ENCODE peak calls at places on chromosomes 4 and X, in five cellular contexts. One of them, this sample, is unnamed.

GRCh38 chrX:102720237-102721168 is at the start of gene GPRASP3:
- DNase-seq in A549: peak; percentile 78
- DNase-seq in T-cell: peak; percentile 65
- DNase-seq in KBM-7: no peak
- DNase-seq in T47D: peak; percentile 72
- DNase-seq in this sample: peak; percentile 37

GRCh38 chr4:130185123-130185522 is 1089.2 kb downstream of the C4orf33 start:
- DNase-seq in A549: no peak
- DNase-seq in T47D: no peak
- DNase-seq in T-cell: no peak
- DNase-seq in KBM-7: no peak
- DNase-seq in this sample: no peak

GRCh38 chrX:14697453-14697852 is 168.1 kb downstream of the GLRA2 start:
- DNase-seq in A549: peak; percentile 18
- DNase-seq in T47D: peak; percentile 40
- DNase-seq in T-cell: no peak
- DNase-seq in KBM-7: peak; percentile 35
- DNase-seq in this sample: no peak

GRCh38 chr4:74522251-74522991 is 77.5 kb downstream of the AREG start:
- DNase-seq in KBM-7: no peak
- DNase-seq in T-cell: no peak
- DNase-seq in A549: no peak
- DNase-seq in T47D: no peak
- DNase-seq in this sample: no peak

GRCh38 chr4:159069922-159070321 is 33.0 kb upstream of the RAPGEF2 start:
- DNase-seq in T-cell: no peak
- DNase-seq in T47D: no peak
- DNase-seq in KBM-7: no peak
- DNase-seq in A549: no peak
- DNase-seq in this sample: no peak

GRCh38 chr4:95219109-95219508 is 329.7 kb downstream of the UNC5C start:
- DNase-seq in KBM-7: no peak
- DNase-seq in T47D: no peak
- DNase-seq in A549: no peak
- DNase-seq in T-cell: no peak
- DNase-seq in this sample: no peak

GRCh38 chrX:152313529-152314302 is 137.4 kb downstream of the GABRA3 start:
- DNase-seq in KBM-7: no peak
- DNase-seq in T-cell: no peak
- DNase-seq in T47D: no peak
- DNase-seq in A549: no peak
- DNase-seq in this sample: no peak

GRCh38 chrX:87409113-87409841 is 108.3 kb upstream of the KLHL4 start:
- DNase-seq in KBM-7: peak; percentile 39
- DNase-seq in A549: peak; percentile 36
- DNase-seq in T-cell: no peak
- DNase-seq in T47D: peak; percentile 48
- DNase-seq in this sample: no peak

GRCh38 chr4:141543176-141543575 is 93.2 kb upstream of the IL15 start:
- DNase-seq in A549: no peak
- DNase-seq in T47D: no peak
- DNase-seq in KBM-7: no peak
- DNase-seq in T-cell: no peak
- DNase-seq in this sample: no peak

GRCh38 chrX:18368402-18368801 is 13.9 kb upstream of the SCML2 start:
- DNase-seq in T-cell: no peak
- DNase-seq in KBM-7: no peak
- DNase-seq in T47D: no peak
- DNase-seq in A549: no peak
- DNase-seq in this sample: no peak

GRCh38 chr4:183422962-183423653 is 21.3 kb upstream of the CDKN2AIP start:
- DNase-seq in T47D: no peak
- DNase-seq in A549: no peak
- DNase-seq in KBM-7: no peak
- DNase-seq in T-cell: no peak
- DNase-seq in this sample: no peak

GRCh38 chr4:150090836-150091235 is 12.6 kb downstream of the DCLK2 start:
- DNase-seq in A549: no peak
- DNase-seq in T47D: no peak
- DNase-seq in T-cell: no peak
- DNase-seq in KBM-7: no peak
- DNase-seq in this sample: no peak

GRCh38 chr4:69881173-69881773 is 21.3 kb upstream of the SULT1E1 start:
- DNase-seq in A549: peak; percentile 7
- DNase-seq in T-cell: peak; percentile 15
- DNase-seq in KBM-7: peak; percentile 60
- DNase-seq in T47D: peak; percentile 58
- DNase-seq in this sample: no peak

GRCh38 chr4:164571593-164572385 is 182.1 kb upstream of the SMIM31 start:
- DNase-seq in T-cell: no peak
- DNase-seq in A549: no peak
- DNase-seq in KBM-7: no peak
- DNase-seq in T47D: no peak
- DNase-seq in this sample: no peak

GRCh38 chrX:107537815-107538214 is 88.4 kb downstream of the FRMPD3 start:
- DNase-seq in T47D: peak; percentile 72
- DNase-seq in T-cell: peak; percentile 3
- DNase-seq in KBM-7: peak; percentile 66
- DNase-seq in A549: peak; percentile 21
- DNase-seq in this sample: no peak

GRCh38 chrX:37871626-37872302 is 24.4 kb upstream of the DYNLT3 start:
- DNase-seq in A549: peak; percentile 69
- DNase-seq in T47D: no peak
- DNase-seq in KBM-7: no peak
- DNase-seq in T-cell: no peak
- DNase-seq in this sample: no peak

GRCh38 chr4:181176306-181176705 is 1066.9 kb upstream of the TENM3 start:
- DNase-seq in A549: no peak
- DNase-seq in KBM-7: no peak
- DNase-seq in T-cell: no peak
- DNase-seq in T47D: no peak
- DNase-seq in this sample: no peak

GRCh38 chrX:77412631-77413030 is 34.6 kb upstream of the FGF16 start:
- DNase-seq in A549: no peak
- DNase-seq in KBM-7: no peak
- DNase-seq in T-cell: no peak
- DNase-seq in T47D: no peak
- DNase-seq in this sample: no peak

GRCh38 chrX:30615229-30615628 is 37.7 kb upstream of the TASL start:
- DNase-seq in A549: no peak
- DNase-seq in T47D: no peak
- DNase-seq in KBM-7: no peak
- DNase-seq in T-cell: no peak
- DNase-seq in this sample: no peak

GRCh38 chr4:38333219-38333618 is 330.8 kb upstream of the KLF3 start:
- DNase-seq in A549: no peak
- DNase-seq in T47D: no peak
- DNase-seq in KBM-7: no peak
- DNase-seq in T-cell: no peak
- DNase-seq in this sample: no peak

GRCh38 chr4:37685726-37686372 is 327 bp downstream of the RELL1 start:
- DNase-seq in KBM-7: no peak
- DNase-seq in A549: peak; percentile 21
- DNase-seq in T-cell: peak; percentile 57
- DNase-seq in T47D: peak; percentile 25
- DNase-seq in this sample: no peak

GRCh38 chr4:172750910-172751309 is 417.7 kb upstream of the GALNT7 start:
- DNase-seq in T-cell: no peak
- DNase-seq in KBM-7: no peak
- DNase-seq in A549: no peak
- DNase-seq in T47D: no peak
- DNase-seq in this sample: no peak

GRCh38 chr4:159097785-159098184 is 5.1 kb upstream of the RAPGEF2 start:
- DNase-seq in KBM-7: no peak
- DNase-seq in A549: no peak
- DNase-seq in T47D: peak; percentile 2
- DNase-seq in T-cell: no peak
- DNase-seq in this sample: no peak

GRCh38 chr4:159765402-159765801 is 662.5 kb downstream of the RAPGEF2 start:
- DNase-seq in T-cell: no peak
- DNase-seq in T47D: no peak
- DNase-seq in A549: no peak
- DNase-seq in KBM-7: no peak
- DNase-seq in this sample: no peak

GRCh38 chr4:52957791-52958190 is 95.7 kb downstream of the RASL11B start:
- DNase-seq in T-cell: no peak
- DNase-seq in KBM-7: no peak
- DNase-seq in T47D: no peak
- DNase-seq in A549: no peak
- DNase-seq in this sample: no peak

GRCh38 chr4:72899214-72899613 is 170.3 kb downstream of the COX18 start:
- DNase-seq in KBM-7: no peak
- DNase-seq in T-cell: no peak
- DNase-seq in T47D: no peak
- DNase-seq in A549: no peak
- DNase-seq in this sample: no peak

GRCh38 chr4:90069151-90069550 is 58.0 kb upstream of the CCSER1 start:
- DNase-seq in A549: no peak
- DNase-seq in T47D: no peak
- DNase-seq in T-cell: no peak
- DNase-seq in KBM-7: no peak
- DNase-seq in this sample: no peak

GRCh38 chrX:148600131-148600530 is 99.7 kb downstream of the AFF2 start:
- DNase-seq in KBM-7: no peak
- DNase-seq in A549: no peak
- DNase-seq in T-cell: no peak
- DNase-seq in T47D: no peak
- DNase-seq in this sample: no peak